ENCODE peak calls at places on chromosomes 4 and X, in four cellular contexts. X is HepG2, G is K562, Y is H1. J is an unnamed sample.

GRCh38 chr4:93368968-93369367 is 459.6 kb upstream of the ATOH1 start:
- DNase-seq in X (no peak), G (no peak), Y (no peak), J (no peak)

GRCh38 chrX:51834076-51834475 is 59.3 kb upstream of the MAGED1 start:
- DNase-seq in X (no peak), G (no peak), Y (no peak), J (no peak)

GRCh38 chrX:119489212-119490074 is 21.2 kb downstream of the SLC25A5 start:
- DNase-seq in X (no peak), G (no peak), Y (no peak), J (no peak)

GRCh38 chrX:41518127-41518840 is 71.1 kb downstream of the NYX start:
- DNase-seq in X (no peak), G (no peak), Y (no peak), J (no peak)

GRCh38 chr4:100257567-100257966 is 67.3 kb upstream of the DDIT4L start:
- DNase-seq in X (no peak), G (no peak), Y (no peak), J (no peak)

GRCh38 chr4:38855466-38855865 is 1.2 kb downstream of the TLR6 start:
- DNase-seq in X (no peak), G (no peak), Y (no peak), J (no peak)

GRCh38 chr4:40719008-40719623 is 30.6 kb upstream of the NSUN7 start:
- DNase-seq in X (peak), G (no peak), Y (no peak), J (peak)

GRCh38 chrX:41889317-41890025 is 33.9 kb downstream of the CASK start:
- DNase-seq in X (peak), G (no peak), Y (no peak), J (peak)

GRCh38 chr4:153207561-153207960 is 3.3 kb downstream of the TRIM2 start:
- DNase-seq in X (peak), G (peak), Y (no peak), J (peak)

GRCh38 chr4:90234916-90235547 is 107.8 kb downstream of the CCSER1 start:
- DNase-seq in X (no peak), G (no peak), Y (no peak), J (peak)

GRCh38 chrX:141214216-141214615 is 28.1 kb downstream of the SPANXC start:
- DNase-seq in X (no peak), G (no peak), Y (no peak), J (no peak)

GRCh38 chrX:40694833-40695232 is 40.5 kb downstream of the MED14 start:
- DNase-seq in X (no peak), G (no peak), Y (no peak), J (no peak)

GRCh38 chr4:74738756-74739155 is 55.6 kb downstream of the BTC start:
- DNase-seq in X (no peak), G (no peak), Y (no peak), J (no peak)

GRCh38 chr4:151541438-151542071 is 132.6 kb downstream of the FHIP1A start:
- DNase-seq in X (no peak), G (no peak), Y (no peak), J (peak)

GRCh38 chr4:157226035-157226434 is 5.5 kb downstream of the GRIA2 start:
- DNase-seq in X (no peak), G (no peak), Y (no peak), J (no peak)

GRCh38 chr4:125433453-125433852 is 118.7 kb downstream of the FAT4 start:
- DNase-seq in X (no peak), G (no peak), Y (no peak), J (peak)

GRCh38 chrX:40088803-40089540 is 8.8 kb downstream of the BCOR start:
- DNase-seq in X (no peak), G (no peak), Y (no peak), J (no peak)

GRCh38 chr4:5626916-5627315 is 81.4 kb downstream of the EVC2 start:
- DNase-seq in X (no peak), G (no peak), Y (no peak), J (no peak)

GRCh38 chr4:186726440-186727148 is 2.9 kb upstream of the FAT1 start:
- DNase-seq in X (peak), G (peak), Y (peak), J (peak)

GRCh38 chr4:147754037-147754445 is 22.2 kb downstream of the ARHGAP10 start:
- DNase-seq in X (no peak), G (no peak), Y (no peak), J (peak)

GRCh38 chr4:7546809-7547367 is 112.2 kb upstream of the PSAPL1 start:
- DNase-seq in X (no peak), G (no peak), Y (no peak), J (no peak)

GRCh38 chrX:153888344-153888743 is 2.4 kb upstream of the L1CAM start:
- DNase-seq in X (no peak), G (no peak), Y (no peak), J (no peak)

GRCh38 chr4:152382057-152382785 is 153.7 kb downstream of the FBXW7 start:
- DNase-seq in X (no peak), G (no peak), Y (no peak), J (peak)

GRCh38 chr4:173505924-173506779 is 23.9 kb downstream of the HAND2 start:
- DNase-seq in X (peak), G (peak), Y (peak), J (peak)
- TF ChIP-seq JUN in X (no peak), G (no peak), Y (no peak), J (no peak)

GRCh38 chrX:66046612-66047235 is 6.8 kb upstream of the VSIG4 start:
- DNase-seq in X (no peak), G (no peak), Y (no peak), J (no peak)
- H3K4me3 ChIP-seq in X (no peak), G (no peak), Y (no peak), J (no peak)

DNA sequence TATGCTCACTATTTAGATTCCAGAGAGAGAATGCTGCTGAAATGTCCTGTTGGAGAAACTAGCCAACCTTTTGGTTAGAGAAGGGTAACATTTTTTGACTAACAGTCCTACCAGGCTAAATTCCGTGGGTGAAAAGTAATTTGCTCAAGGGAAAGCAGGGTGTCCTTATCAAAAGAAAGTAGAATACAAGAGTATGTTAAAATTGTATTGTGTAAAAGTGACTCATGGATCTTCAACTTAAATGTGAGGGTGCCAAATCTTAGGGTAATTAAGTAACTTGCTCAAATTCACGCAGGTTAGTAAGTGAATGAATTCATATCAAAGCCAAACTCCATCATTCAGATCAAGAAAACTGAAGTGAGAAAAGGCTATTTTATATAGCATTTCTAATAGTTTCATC is 81.7 kb downstream of the PCDH7 start:
- DNase-seq in X (no peak), G (no peak), Y (no peak), J (no peak)
- H2AFZ ChIP-seq in X (no peak), G (no peak), Y (no peak), J (no peak)

DNA sequence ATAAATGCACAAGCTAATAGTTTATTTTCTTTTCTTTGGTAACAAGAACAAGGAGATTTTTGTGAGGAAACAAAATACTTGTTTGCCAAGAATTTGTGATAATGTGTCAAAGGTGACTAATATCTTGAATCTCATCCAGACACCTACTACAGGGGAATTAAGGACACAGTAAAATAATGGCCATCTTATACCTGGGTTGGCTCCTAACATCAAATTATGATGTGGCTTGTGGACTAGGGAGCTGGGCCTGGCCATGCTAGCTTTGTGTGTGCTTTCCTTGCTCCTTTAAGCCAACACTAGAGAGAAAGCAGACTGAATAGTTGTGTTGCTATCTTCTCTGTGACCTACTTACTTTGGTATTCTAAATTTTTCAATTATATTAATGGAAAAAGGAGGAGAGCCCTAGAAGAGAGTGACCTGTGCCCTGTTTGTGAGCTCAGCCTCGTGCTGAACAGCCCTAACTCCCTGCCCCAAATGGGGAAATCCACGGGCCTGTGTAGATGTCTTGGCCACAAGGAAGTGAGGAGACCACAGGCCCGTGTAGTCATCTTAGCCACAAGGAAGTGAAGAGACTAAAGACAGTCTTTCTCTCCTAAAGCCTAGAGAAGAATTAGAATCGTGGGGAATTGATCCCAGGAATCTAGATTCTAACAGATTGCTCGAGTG is 23.3 kb downstream of the ARHGAP24 start:
- DNase-seq in X (no peak), G (no peak), Y (no peak), J (no peak)
- TF ChIP-seq JUN in X (no peak), G (no peak), Y (no peak), J (no peak)

DNA sequence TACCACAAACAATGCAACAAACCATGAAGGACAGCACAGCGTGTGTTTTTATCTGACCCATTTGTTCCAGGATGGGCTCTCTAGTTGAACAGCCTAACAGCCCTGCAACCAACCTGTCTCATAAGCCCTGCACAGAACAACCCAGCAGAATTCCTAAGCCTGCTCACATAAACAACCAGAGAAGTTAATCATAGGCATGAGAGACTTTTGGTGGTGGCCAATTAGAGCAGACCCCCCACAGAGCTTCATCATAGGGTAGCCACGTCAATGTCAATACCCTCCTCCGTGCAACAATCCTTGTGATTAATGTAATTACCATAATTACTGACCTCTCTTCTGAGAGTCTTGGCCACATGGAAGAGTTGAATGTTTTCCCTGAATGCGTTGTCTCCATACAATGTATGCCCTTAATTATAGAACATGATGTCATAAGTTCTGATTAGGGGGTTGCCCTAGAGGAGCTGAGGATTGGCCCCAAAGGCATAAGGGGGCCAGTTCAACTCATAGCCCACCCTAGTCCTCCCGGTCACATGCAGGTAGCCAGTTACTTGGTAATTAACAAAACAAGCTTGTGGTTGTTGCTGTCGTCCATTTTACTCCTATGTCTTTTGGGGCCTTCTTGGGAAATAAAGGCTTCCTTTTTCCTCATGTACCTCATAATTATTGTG is 92.7 kb downstream of the SYNPO2 start:
- DNase-seq in X (no peak), G (no peak), Y (no peak), J (no peak)
- H3K4me3 ChIP-seq in X (no peak), G (no peak), Y (no peak), J (no peak)

GRCh38 chr4:181150173-181150572 is 1093.0 kb upstream of the TENM3 start:
- DNase-seq in X (peak), G (no peak), Y (no peak), J (no peak)

GRCh38 chr4:181146031-181146430 is 1097.2 kb upstream of the TENM3 start:
- DNase-seq in X (no peak), G (no peak), Y (no peak), J (no peak)

GRCh38 chr4:181143241-181143854 is 1099.9 kb upstream of the TENM3 start:
- DNase-seq in X (peak), G (peak), Y (peak), J (peak)

GRCh38 chr4:181147421-181147951 is 1095.7 kb upstream of the TENM3 start:
- DNase-seq in X (no peak), G (no peak), Y (no peak), J (no peak)

GRCh38 chr4:181148470-181148869 is 1094.7 kb upstream of the TENM3 start:
- DNase-seq in X (no peak), G (no peak), Y (no peak), J (no peak)
- H2AFZ ChIP-seq in X (no peak), G (no peak), Y (no peak), J (no peak)

GRCh38 chrX:74291964-74292891 is 11.8 kb upstream of the ZCCHC13 start:
- DNase-seq in X (peak), G (peak), Y (peak), J (peak)

GRCh38 chrX:74286950-74287349 is 17.0 kb upstream of the ZCCHC13 start:
- DNase-seq in X (peak), G (no peak), Y (no peak), J (no peak)

GRCh38 chrX:74293343-74293946 is 10.5 kb upstream of the ZCCHC13 start:
- DNase-seq in X (peak), G (peak), Y (peak), J (peak)

GRCh38 chrX:74295102-74295501 is 8.9 kb upstream of the ZCCHC13 start:
- DNase-seq in X (no peak), G (no peak), Y (no peak), J (no peak)

GRCh38 chrX:74291577-74291963 is 12.4 kb upstream of the ZCCHC13 start:
- DNase-seq in X (no peak), G (peak), Y (no peak), J (no peak)
- TF ChIP-seq JUN in X (no peak), G (no peak), Y (no peak), J (no peak)

DNA sequence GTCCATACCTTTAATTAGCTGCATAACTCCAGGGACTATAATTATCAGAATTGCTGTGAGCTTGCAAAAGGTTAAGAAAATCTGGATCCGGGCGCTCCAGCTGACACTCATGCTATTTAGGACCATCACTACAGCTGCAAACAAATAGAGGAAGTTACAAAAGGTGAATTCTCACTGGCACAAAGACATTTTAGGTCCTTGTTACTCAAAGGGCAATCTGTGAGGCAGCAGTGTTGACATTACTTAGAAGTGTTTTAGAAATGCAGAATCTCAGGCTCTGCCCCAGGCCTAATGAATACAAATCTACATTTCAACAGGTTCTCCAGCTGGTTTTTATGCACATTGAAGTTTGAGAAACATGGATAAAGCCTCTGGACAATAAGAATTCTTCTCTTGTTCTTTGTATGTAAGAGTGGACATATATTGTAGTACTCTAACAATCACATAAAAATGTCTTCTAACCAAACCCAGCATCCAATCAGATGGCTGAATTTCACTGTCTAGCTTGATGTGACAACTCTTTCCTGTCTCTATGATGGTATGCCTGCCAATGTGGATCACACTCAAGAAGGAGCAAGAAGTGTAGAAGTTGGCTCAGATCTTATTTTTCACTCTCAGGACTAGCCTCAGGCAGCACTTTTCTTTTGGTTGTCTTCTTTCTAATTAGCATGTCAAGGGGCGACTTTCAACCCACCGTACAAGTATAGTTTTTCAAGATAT is 18.8 kb downstream of the SLC7A11 start:
- DNase-seq in X (no peak), G (no peak), Y (no peak), J (peak)
- H3K4me3 ChIP-seq in X (no peak), G (no peak), Y (no peak), J (no peak)